ENCODE peak calls at places on chromosomes 2 and 18, in six cellular contexts. One of them, this sample, is unnamed. For H3K9me3, the result is how much of the 10 kb centered on the place peaks cover.

GRCh38 chr18:3452750-3453539 is 3.0 kb downstream of the TGIF1 start:
- DNase-seq in CD4-positive, alpha-beta T cell: no peak
- DNase-seq in thoracic aorta: no peak
- DNase-seq in CD8-positive, alpha-beta T cell: no peak
- DNase-seq in mammary epithelial cell: no peak
- DNase-seq in adrenal gland: no peak
- DNase-seq in this sample: no peak

GRCh38 chr2:235165631-235166030 is 213.8 kb downstream of the SH3BP4 start:
- DNase-seq in CD4-positive, alpha-beta T cell: no peak
- DNase-seq in thoracic aorta: no peak
- DNase-seq in CD8-positive, alpha-beta T cell: no peak
- DNase-seq in mammary epithelial cell: no peak
- DNase-seq in adrenal gland: no peak
- DNase-seq in this sample: no peak

GRCh38 chr18:12703714-12704113 is 872 bp downstream of the PSMG2 start:
- DNase-seq in CD4-positive, alpha-beta T cell: no peak
- DNase-seq in thoracic aorta: no peak
- DNase-seq in CD8-positive, alpha-beta T cell: no peak
- DNase-seq in mammary epithelial cell: peak
- DNase-seq in adrenal gland: no peak
- DNase-seq in this sample: no peak

GRCh38 chr2:36706451-36706850 is 9.9 kb downstream of the VIT start:
- DNase-seq in CD4-positive, alpha-beta T cell: no peak
- DNase-seq in thoracic aorta: no peak
- DNase-seq in CD8-positive, alpha-beta T cell: no peak
- DNase-seq in mammary epithelial cell: no peak
- DNase-seq in adrenal gland: no peak
- DNase-seq in this sample: no peak

GRCh38 chr2:142347751-142348150 is 216.9 kb upstream of the LRP1B start:
- DNase-seq in CD4-positive, alpha-beta T cell: no peak
- DNase-seq in thoracic aorta: no peak
- DNase-seq in CD8-positive, alpha-beta T cell: no peak
- DNase-seq in mammary epithelial cell: peak
- DNase-seq in adrenal gland: no peak
- DNase-seq in this sample: no peak

GRCh38 chr2:58571181-58571852 is 330.2 kb upstream of the FANCL start:
- DNase-seq in CD4-positive, alpha-beta T cell: no peak
- DNase-seq in thoracic aorta: no peak
- DNase-seq in CD8-positive, alpha-beta T cell: no peak
- DNase-seq in mammary epithelial cell: peak
- DNase-seq in adrenal gland: peak
- DNase-seq in this sample: no peak

GRCh38 chr18:13318644-13319501 is 100.3 kb downstream of the LDLRAD4 start:
- DNase-seq in CD4-positive, alpha-beta T cell: no peak
- DNase-seq in thoracic aorta: peak
- DNase-seq in CD8-positive, alpha-beta T cell: no peak
- DNase-seq in mammary epithelial cell: no peak
- DNase-seq in adrenal gland: no peak
- DNase-seq in this sample: no peak

GRCh38 chr18:6118080-6118479 is 222.8 kb upstream of the TMEM200C start:
- DNase-seq in CD4-positive, alpha-beta T cell: no peak
- DNase-seq in thoracic aorta: no peak
- DNase-seq in CD8-positive, alpha-beta T cell: no peak
- DNase-seq in mammary epithelial cell: no peak
- DNase-seq in adrenal gland: no peak
- DNase-seq in this sample: no peak

GRCh38 chr2:159908623-159909022 is 110.6 kb upstream of the CD302 start:
- DNase-seq in CD4-positive, alpha-beta T cell: no peak
- DNase-seq in thoracic aorta: no peak
- DNase-seq in CD8-positive, alpha-beta T cell: no peak
- DNase-seq in mammary epithelial cell: no peak
- DNase-seq in adrenal gland: no peak
- DNase-seq in this sample: no peak

GRCh38 chr2:20436716-20437470 is 10.0 kb upstream of the RHOB start:
- DNase-seq in CD4-positive, alpha-beta T cell: no peak
- DNase-seq in thoracic aorta: no peak
- DNase-seq in CD8-positive, alpha-beta T cell: no peak
- DNase-seq in mammary epithelial cell: no peak
- DNase-seq in adrenal gland: no peak
- DNase-seq in this sample: no peak

GRCh38 chr2:1802046-1802445 is 57.7 kb upstream of the PXDN start:
- DNase-seq in CD4-positive, alpha-beta T cell: no peak
- DNase-seq in thoracic aorta: no peak
- DNase-seq in CD8-positive, alpha-beta T cell: no peak
- DNase-seq in mammary epithelial cell: no peak
- DNase-seq in adrenal gland: no peak
- DNase-seq in this sample: no peak

GRCh38 chr2:112866128-112866835 is 29.7 kb upstream of the IL1B start:
- DNase-seq in CD4-positive, alpha-beta T cell: no peak
- DNase-seq in thoracic aorta: no peak
- DNase-seq in CD8-positive, alpha-beta T cell: no peak
- DNase-seq in mammary epithelial cell: no peak
- DNase-seq in adrenal gland: no peak
- DNase-seq in this sample: no peak

GRCh38 chr2:241454837-241455485 is 53.4 kb downstream of the STK25 start:
- DNase-seq in CD4-positive, alpha-beta T cell: no peak
- DNase-seq in thoracic aorta: no peak
- DNase-seq in CD8-positive, alpha-beta T cell: no peak
- DNase-seq in mammary epithelial cell: no peak
- DNase-seq in adrenal gland: no peak
- DNase-seq in this sample: no peak

DNA sequence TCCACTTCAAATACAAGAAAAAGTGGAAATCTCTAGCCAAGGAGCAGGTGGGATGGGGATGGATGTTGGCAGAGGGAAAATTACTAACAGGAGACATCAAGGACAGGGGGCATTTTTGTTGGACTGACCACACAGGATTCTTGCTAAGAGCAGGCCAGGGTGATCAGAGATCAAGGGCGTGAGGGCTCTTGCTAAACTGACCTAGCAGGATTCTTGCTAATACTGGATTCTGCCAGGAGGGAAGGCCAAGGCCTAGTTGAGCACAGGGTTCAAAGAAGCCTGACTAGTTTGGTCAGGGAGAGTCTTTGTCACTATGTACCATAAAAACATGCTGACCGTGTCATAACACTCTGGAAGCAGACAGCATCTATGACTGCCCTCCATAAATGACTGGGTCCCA is 442.7 kb downstream of the PID1 start:
- DNase-seq in CD4-positive, alpha-beta T cell: no peak
- DNase-seq in thoracic aorta: no peak
- DNase-seq in CD8-positive, alpha-beta T cell: no peak
- DNase-seq in mammary epithelial cell: no peak
- DNase-seq in adrenal gland: no peak
- DNase-seq in this sample: no peak
- H3K9me3 ChIP-seq in CD4-positive, alpha-beta T cell: under half
- H3K9me3 ChIP-seq in thoracic aorta: under half
- H3K9me3 ChIP-seq in CD8-positive, alpha-beta T cell: under half
- H3K9me3 ChIP-seq in mammary epithelial cell: under half
- H3K9me3 ChIP-seq in adrenal gland: under half
- H3K9me3 ChIP-seq in this sample: under half

DNA sequence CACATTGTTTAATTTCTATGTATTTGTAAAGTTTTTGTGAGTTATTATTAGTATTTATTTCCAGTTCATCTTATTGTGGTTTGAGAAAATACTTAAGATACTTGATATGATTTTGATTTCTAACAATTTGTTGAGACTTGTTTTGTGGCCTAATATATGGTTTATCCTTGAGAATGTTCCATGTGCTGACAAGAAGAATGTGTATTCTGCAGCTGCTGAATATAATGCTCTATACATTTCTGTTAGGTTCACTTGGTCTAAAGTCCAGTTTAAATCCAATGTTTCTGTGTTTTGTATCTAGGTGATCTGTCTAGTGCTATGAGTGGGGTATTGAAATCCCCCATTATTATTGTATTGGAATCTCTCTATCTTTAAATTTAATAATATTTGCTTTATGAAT is 201.3 kb downstream of the FSIP2 start:
- DNase-seq in CD4-positive, alpha-beta T cell: no peak
- DNase-seq in thoracic aorta: no peak
- DNase-seq in CD8-positive, alpha-beta T cell: no peak
- DNase-seq in mammary epithelial cell: no peak
- DNase-seq in adrenal gland: no peak
- DNase-seq in this sample: no peak
- H3K9me3 ChIP-seq in CD4-positive, alpha-beta T cell: under half
- H3K9me3 ChIP-seq in thoracic aorta: under half
- H3K9me3 ChIP-seq in CD8-positive, alpha-beta T cell: under half
- H3K9me3 ChIP-seq in mammary epithelial cell: under half
- H3K9me3 ChIP-seq in adrenal gland: under half
- H3K9me3 ChIP-seq in this sample: under half

DNA sequence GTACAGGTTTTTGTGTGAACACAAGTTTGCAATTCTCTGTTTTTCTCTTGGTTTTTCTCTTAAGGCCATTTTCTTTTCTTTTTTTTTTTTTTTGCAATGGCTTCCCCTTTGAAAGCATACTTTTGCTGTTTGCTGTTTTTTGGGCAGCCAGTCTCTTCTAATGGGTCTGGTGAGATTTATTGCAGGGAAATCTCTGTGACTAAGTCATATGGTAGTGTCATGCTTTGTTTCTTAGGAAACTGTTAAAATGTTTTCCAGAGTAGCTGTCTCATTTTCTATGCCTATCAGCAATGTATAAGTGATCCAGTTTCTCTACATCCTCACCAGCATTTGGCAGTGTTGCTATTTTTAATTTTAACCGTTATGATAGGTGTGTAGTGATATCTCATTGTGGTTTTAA is 27.9 kb upstream of the CDCA7 start:
- DNase-seq in CD4-positive, alpha-beta T cell: no peak
- DNase-seq in thoracic aorta: no peak
- DNase-seq in CD8-positive, alpha-beta T cell: no peak
- DNase-seq in mammary epithelial cell: peak
- DNase-seq in adrenal gland: no peak
- DNase-seq in this sample: no peak
- H3K9me3 ChIP-seq in CD4-positive, alpha-beta T cell: under half
- H3K9me3 ChIP-seq in thoracic aorta: under half
- H3K9me3 ChIP-seq in CD8-positive, alpha-beta T cell: under half
- H3K9me3 ChIP-seq in mammary epithelial cell: under half
- H3K9me3 ChIP-seq in adrenal gland: under half
- H3K9me3 ChIP-seq in this sample: under half

DNA sequence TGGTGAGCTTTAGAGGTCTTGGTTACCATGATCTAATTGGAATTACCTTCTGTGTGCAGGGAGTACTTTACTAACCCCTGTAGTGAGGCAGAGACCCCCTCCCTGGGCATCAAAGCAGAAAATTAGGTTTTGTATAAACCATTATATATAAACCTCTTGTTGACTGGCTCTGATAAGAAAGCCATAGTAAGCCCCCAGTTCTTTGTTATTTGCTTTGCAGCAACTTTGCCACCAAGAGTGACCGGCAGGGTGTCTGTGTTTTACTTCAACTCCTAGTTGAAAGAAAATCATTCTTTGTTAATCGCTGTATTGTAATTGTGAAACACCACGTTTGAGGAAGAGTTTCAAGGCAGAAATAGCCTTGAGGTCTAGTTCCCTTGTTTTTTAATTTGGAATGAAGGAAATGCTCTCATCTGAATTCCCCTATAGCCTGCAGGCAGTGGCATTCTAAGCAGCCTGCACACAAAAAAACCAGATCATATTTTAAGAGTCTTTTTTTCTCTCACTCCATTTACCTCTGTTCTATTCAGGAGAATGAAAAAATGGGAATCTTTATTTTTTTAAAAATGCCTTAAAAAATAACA is 337.9 kb downstream of the SLC4A3 start:
- DNase-seq in CD4-positive, alpha-beta T cell: no peak
- DNase-seq in thoracic aorta: no peak
- DNase-seq in CD8-positive, alpha-beta T cell: no peak
- DNase-seq in mammary epithelial cell: peak
- DNase-seq in adrenal gland: no peak
- DNase-seq in this sample: no peak
- H3K9me3 ChIP-seq in CD4-positive, alpha-beta T cell: under half
- H3K9me3 ChIP-seq in thoracic aorta: under half
- H3K9me3 ChIP-seq in CD8-positive, alpha-beta T cell: under half
- H3K9me3 ChIP-seq in mammary epithelial cell: under half
- H3K9me3 ChIP-seq in adrenal gland: under half
- H3K9me3 ChIP-seq in this sample: under half

DNA sequence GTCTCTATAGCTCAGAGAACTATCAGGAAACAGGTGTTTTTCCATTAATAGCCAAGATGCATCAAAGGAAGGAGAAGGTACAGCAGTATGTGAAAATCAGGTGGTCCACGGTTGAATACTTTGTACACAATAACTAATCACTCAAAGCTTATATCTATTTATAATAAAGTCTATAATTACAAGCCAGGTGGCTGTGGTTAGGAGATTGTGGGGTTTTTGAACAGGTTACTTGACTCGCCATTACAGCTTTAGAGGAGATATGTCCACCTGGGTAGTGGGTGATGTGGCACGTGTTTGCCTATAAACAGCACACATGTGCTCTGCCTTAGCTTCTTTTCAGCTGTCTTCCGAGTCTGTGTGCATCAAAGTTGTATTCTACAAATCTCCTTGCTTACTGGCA is 892.2 kb upstream of the ZEB2 start:
- DNase-seq in CD4-positive, alpha-beta T cell: no peak
- DNase-seq in thoracic aorta: no peak
- DNase-seq in CD8-positive, alpha-beta T cell: no peak
- DNase-seq in mammary epithelial cell: no peak
- DNase-seq in adrenal gland: no peak
- DNase-seq in this sample: no peak
- H3K9me3 ChIP-seq in CD4-positive, alpha-beta T cell: under half
- H3K9me3 ChIP-seq in thoracic aorta: under half
- H3K9me3 ChIP-seq in CD8-positive, alpha-beta T cell: under half
- H3K9me3 ChIP-seq in mammary epithelial cell: under half
- H3K9me3 ChIP-seq in adrenal gland: under half
- H3K9me3 ChIP-seq in this sample: under half

GRCh38 chr18:38563396-38563980 is 997.9 kb upstream of the CELF4 start:
- DNase-seq in CD4-positive, alpha-beta T cell: no peak
- DNase-seq in thoracic aorta: no peak
- DNase-seq in CD8-positive, alpha-beta T cell: no peak
- DNase-seq in mammary epithelial cell: peak
- DNase-seq in adrenal gland: no peak
- DNase-seq in this sample: no peak
- H3K9me3 ChIP-seq in CD4-positive, alpha-beta T cell: under half
- H3K9me3 ChIP-seq in thoracic aorta: under half
- H3K9me3 ChIP-seq in CD8-positive, alpha-beta T cell: under half
- H3K9me3 ChIP-seq in mammary epithelial cell: under half
- H3K9me3 ChIP-seq in adrenal gland: under half
- H3K9me3 ChIP-seq in this sample: under half

DNA sequence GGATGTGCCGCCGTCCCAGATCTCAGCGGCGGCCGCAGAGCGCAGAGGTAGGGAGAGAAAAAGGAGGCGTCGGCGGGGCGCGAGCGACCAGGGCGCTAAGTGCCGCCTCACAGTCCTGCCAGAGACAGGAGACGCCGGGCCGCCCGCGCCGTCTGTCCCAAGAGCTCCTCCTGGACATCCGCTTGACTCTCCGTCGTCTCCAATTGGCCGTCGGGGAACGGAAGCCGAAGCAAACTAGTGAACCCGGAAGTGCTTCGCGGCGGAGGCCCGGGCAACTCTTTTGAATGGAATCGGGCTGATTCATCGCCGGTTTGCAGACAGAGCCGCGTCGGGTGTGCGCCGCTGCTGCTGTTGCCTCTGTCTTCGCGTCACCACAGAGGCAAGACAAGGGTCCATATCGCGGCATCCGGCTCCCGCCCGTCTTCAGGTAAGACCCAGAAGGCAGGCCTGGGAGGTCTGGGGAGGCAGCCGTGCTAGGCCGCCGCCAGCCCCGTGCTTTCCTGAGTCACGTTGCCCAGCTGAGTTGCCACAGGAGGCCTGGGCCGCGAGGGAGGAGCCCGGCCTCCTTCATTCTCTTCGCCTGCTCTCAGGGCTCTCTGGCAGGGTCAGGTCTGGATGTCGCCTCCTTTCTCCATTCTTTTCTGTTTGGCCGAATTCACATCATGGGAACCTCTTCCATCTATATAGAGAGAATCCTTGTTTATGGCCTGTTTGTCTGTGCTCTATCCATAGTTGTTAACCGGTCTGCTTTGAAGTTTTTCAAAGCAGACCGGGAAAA is at the start of gene PSMD14:
- DNase-seq in CD4-positive, alpha-beta T cell: peak
- DNase-seq in thoracic aorta: peak
- DNase-seq in CD8-positive, alpha-beta T cell: peak
- DNase-seq in mammary epithelial cell: peak
- DNase-seq in adrenal gland: peak
- DNase-seq in this sample: peak
- H3K9me3 ChIP-seq in CD4-positive, alpha-beta T cell: under half
- H3K9me3 ChIP-seq in thoracic aorta: under half
- H3K9me3 ChIP-seq in CD8-positive, alpha-beta T cell: under half
- H3K9me3 ChIP-seq in mammary epithelial cell: under half
- H3K9me3 ChIP-seq in adrenal gland: under half
- H3K9me3 ChIP-seq in this sample: under half

This sample was measured in T-helper 17 cell.